ENCODE peak calls at places on chromosomes 13 and 19, in five cellular contexts. L, Z, J, X and D are unnamed samples.

GRCh38 chr13:90717451-90717936 is 630.0 kb upstream of the MIR17HG start:
- DNase-seq in L (peak; percentile 4), Z (no peak), J (no peak), X (peak; percentile 72), D (peak; percentile 49)

GRCh38 chr13:50071399-50071798 is 56.2 kb downstream of the KCNRG start:
- DNase-seq in L (no peak), Z (no peak), J (no peak), X (no peak), D (no peak)

GRCh38 chr19:40269216-40269940 is 15.8 kb downstream of the AKT2 start:
- DNase-seq in L (no peak), Z (no peak), J (no peak), X (no peak), D (no peak)

GRCh38 chr13:66461021-66461420 is 769.1 kb downstream of the PCDH9 start:
- DNase-seq in L (no peak), Z (no peak), J (no peak), X (no peak), D (no peak)

GRCh38 chr13:100363874-100364273 is 224.7 kb downstream of the GGACT start:
- DNase-seq in L (no peak), Z (no peak), J (no peak), X (no peak), D (no peak)

GRCh38 chr13:100608906-100609305 is 20.3 kb upstream of the GGACT start:
- DNase-seq in L (no peak), Z (no peak), J (no peak), X (no peak), D (peak; percentile 22)

GRCh38 chr13:28355822-28356371 is 139.0 kb downstream of the FLT1 start:
- DNase-seq in L (no peak), Z (no peak), J (no peak), X (no peak), D (peak; percentile 17)

GRCh38 chr19:1672038-1672768 is 19.8 kb upstream of the TCF3 start:
- DNase-seq in L (peak; percentile 59), Z (no peak), J (no peak), X (no peak), D (peak; percentile 70)

GRCh38 chr13:105464249-105464648 is 1071.2 kb downstream of the EFNB2 start:
- DNase-seq in L (no peak), Z (no peak), J (no peak), X (no peak), D (no peak)

GRCh38 chr13:113400621-113401451 is 36.9 kb upstream of the GRTP1 start:
- DNase-seq in L (peak; percentile 82), Z (peak; percentile 20), J (peak; percentile 37), X (no peak), D (no peak)

GRCh38 chr13:20159646-20160345 is 1.1 kb downstream of the GJA3 start:
- DNase-seq in L (peak; percentile 65), Z (no peak), J (no peak), X (no peak), D (peak; percentile 45)
- H3K4me3 ChIP-seq in L (peak overlapping the region; percentile 94), Z (no peak overlapping the region), J (no peak overlapping the region), X (no peak overlapping the region), D (peak overlapping the region; percentile 54)

DNA sequence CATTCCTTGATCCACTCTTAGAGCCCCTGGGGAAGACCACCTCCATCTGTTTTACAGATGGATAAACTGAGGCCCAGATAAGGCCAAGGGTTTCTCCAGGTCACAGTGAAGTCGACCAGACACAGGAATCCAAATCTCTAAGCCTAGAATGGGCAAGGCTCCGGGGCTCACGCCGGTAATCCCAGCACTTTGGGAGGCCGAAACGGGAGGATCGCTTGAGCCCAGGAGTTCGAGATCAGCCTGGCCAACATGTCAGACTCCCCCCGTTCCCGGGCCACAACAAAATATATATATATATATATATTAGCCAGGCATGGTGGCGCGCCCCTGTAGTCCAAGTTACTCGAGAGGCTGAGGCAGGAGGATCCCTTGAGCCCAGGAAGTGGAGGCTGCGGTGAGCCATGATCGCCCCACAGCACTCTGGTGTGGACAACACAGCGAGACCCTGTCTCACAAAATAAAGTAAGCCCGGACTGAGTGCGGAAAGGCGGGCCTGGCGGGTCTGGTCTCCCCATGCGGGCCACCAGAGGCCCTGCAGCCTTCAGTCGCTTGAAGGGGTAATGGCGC is 615 bp upstream of the RPL13A start:
- DNase-seq in L (no peak), Z (peak; percentile 80), J (no peak), X (no peak), D (no peak)
- H3K4me3 ChIP-seq in L (no peak overlapping the region), Z (peak overlapping the region; percentile 31), J (no peak overlapping the region), X (no peak overlapping the region), D (no peak overlapping the region)

DNA sequence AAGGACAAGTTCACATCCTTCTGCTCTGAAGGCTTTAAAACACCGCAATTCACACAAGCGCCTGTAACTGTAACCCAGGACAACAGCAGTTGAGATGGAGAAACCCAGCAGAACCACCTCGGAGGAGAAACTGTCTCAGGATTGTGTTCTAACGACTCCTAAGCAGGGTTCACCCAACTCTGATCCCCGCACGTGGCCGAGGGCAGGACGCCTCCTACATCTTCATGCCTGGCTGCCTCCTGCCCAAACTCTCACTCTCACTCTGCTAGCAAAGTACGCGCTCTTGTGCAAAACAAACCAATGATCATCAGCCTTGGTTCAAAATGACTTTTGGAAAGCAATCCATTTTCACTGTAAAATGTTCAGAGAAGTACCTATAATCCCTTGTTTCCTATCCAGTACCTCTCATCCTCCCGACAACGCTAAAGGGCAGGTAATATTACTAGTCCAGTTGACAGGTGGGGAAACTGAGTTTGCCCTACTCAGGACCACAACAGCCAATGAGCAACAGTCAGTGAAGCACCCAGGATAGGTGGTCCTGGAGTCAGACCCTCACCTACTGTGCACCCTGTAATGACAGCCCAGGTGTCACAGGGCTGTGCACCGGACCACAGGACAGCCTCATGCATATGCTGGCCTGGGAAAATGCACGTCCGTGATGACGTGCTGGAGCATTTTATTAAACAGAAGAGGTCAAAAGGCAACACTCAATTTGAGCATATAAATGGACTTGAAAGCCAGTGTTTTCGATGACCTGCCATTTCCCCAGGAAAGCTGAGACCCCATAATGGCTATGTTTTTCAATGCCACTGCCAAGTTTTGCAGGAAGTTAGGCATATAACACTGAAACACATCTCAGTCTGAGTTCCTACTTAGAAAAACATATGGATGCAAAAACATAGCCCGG is 25.4 kb downstream of the EPS15L1 start:
- DNase-seq in L (no peak), Z (no peak), J (peak; percentile 76), X (no peak), D (no peak)
- H3K4me3 ChIP-seq in L (no peak overlapping the region), Z (no peak overlapping the region), J (no peak overlapping the region), X (peak overlapping the region; percentile 57), D (no peak overlapping the region)

DNA sequence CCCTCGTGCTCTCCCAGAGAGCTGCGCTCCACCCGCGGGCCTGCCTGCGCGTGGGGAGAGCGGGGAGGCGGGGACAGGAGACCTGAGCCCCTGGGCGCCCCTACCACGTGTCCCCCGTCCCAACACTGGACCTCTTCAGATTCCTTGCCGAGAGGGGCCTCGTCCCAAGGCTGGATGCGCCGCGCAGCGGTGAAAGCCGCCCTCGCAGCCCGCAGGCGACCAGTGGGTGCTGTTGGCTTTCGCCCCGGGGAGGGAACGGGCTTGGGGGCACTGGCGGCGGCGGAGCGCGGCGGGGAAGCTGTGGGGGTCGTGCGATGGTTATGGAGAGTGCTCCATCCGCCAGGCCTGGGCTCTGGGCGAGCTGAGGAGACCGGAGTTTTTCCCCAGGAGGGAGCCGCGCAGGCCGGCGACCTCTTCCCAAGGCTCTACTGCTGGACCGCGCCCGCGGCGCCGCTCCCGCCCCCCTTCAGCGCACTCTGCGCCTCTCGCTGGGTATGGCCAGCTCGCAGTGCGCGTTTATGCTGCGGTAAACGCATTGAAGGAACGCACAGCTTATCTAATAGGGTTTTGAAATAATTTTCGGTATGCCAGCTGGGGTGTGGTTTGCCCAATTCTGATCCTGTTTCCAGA is 17.2 kb upstream of the RNF17 start:
- DNase-seq in L (peak; percentile 57), Z (no peak), J (no peak), X (peak; percentile 46), D (peak; percentile 42)
- H3K4me3 ChIP-seq in L (peak overlapping the region; percentile 34), Z (no peak overlapping the region), J (no peak overlapping the region), X (peak overlapping the region; percentile 72), D (peak overlapping the region; percentile 41)

GRCh38 chr19:18427752-18428131 is 8.5 kb downstream of the SSBP4 start:
- DNase-seq in L (no peak), Z (no peak), J (no peak), X (no peak), D (no peak)

GRCh38 chr19:18427080-18427751 is 8.0 kb downstream of the SSBP4 start:
- DNase-seq in L (no peak), Z (peak; percentile 68), J (no peak), X (no peak), D (no peak)

GRCh38 chr19:18428837-18429674 is 8.9 kb downstream of the ISYNA1 start:
- DNase-seq in L (peak; percentile 89), Z (peak; percentile 87), J (peak; percentile 64), X (peak; percentile 94), D (peak; percentile 98)

GRCh38 chr19:18429717-18430416 is 8.1 kb downstream of the ISYNA1 start:
- DNase-seq in L (no peak), Z (peak; percentile 70), J (no peak), X (no peak), D (no peak)

DNA sequence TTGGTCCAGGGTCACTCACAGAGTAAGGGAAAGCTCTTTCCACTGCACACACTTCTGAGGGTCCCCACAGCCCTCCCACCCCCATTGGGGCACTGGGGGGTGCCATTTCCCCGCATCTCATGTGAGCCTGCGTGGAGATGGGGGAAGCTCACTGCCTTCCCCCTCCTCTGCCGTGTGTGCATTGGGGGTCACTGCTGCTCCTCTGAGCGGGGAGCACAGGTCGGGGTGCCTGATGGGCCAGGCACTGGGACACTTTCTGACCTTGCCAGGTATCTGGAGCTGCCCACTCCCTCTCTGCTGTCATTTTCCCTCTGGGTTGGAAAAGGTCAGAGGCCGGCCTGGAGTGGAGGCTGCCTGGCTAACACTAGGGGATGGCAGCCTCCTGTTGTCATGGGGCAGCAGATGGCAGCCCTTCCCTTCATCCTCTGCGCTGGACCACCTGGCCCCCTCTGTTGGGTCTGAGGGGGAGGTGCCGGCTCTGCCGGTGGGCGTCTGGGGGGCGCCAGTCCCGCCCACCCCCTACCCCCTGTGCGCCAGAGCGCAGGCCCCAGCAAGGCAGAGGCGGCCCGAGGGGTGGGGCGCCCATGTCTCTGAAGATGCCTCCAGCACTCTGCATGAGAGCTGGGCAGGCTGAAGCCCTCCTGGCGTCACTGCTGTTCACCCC is 9.1 kb downstream of the SSBP4 start:
- DNase-seq in L (no peak), Z (peak; percentile 63), J (no peak), X (no peak), D (no peak)
- H3K4me3 ChIP-seq in L (peak overlapping the region; percentile 52), Z (peak overlapping the region; percentile 51), J (no peak overlapping the region), X (peak overlapping the region; percentile 52), D (peak overlapping the region; percentile 45)

DNA sequence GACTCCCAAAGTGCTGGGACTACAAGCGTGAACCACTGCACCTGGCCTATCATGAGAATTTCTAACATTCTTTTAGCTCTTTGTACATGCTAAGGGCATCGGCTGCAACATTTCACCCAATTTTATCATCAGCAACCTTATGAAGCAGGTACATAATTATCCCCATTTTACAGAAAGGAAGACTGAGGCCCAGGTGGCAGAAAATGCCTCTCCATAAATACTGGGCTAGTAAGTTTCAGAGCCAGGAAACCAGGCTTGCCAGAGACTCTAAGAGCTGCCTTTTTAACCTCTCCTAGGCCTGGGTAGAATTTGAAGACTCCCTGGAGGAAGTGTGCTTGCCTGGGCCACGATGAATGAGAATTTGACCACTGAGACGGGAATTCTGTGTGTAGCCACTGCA is 2.2 kb downstream of the ERCC2 start:
- DNase-seq in L (no peak), Z (no peak), J (no peak), X (no peak), D (no peak)
- H3K4me3 ChIP-seq in L (no peak overlapping the region), Z (no peak overlapping the region), J (no peak overlapping the region), X (no peak overlapping the region), D (no peak overlapping the region)

GRCh38 chr19:29524201-29524911 is 1.4 kb upstream of the VSTM2B start:
- DNase-seq in L (no peak), Z (no peak), J (no peak), X (peak; percentile 37), D (no peak)
- H3K4me3 ChIP-seq in L (no peak overlapping the region), Z (no peak overlapping the region), J (no peak overlapping the region), X (peak overlapping the region; percentile 27), D (no peak overlapping the region)